ENCODE peak calls at places on chromosomes 4 and X, in six cellular contexts. K is nephron progenitor cell, R is left lung, V is pancreas, J is astrocyte of the cerebellum, S is thyroid gland. U is an unnamed sample.

GRCh38 chrX:53435997-53436396 is 1.8 kb upstream of the HSD17B10 start:
- DNase-seq in K (peak), R (no peak), V (peak), J (peak), S (peak), U (peak)

GRCh38 chrX:46327229-46328081 is 217.8 kb downstream of the ZNF674 start:
- DNase-seq in K (peak), R (no peak), V (no peak), J (peak), S (peak), U (peak)

GRCh38 chr4:53267026-53267425 is 98.8 kb downstream of the SCFD2 start:
- DNase-seq in K (no peak), R (no peak), V (no peak), J (no peak), S (no peak), U (no peak)

GRCh38 chr4:108049406-108049805 is 59.7 kb downstream of the HADH start:
- DNase-seq in K (no peak), R (no peak), V (no peak), J (no peak), S (no peak), U (no peak)

GRCh38 chr4:113179996-113180395 is 130.5 kb downstream of the ANK2 start:
- DNase-seq in K (no peak), R (no peak), V (no peak), J (no peak), S (no peak), U (no peak)

GRCh38 chr4:623914-624626 is 1.3 kb upstream of the PDE6B start:
- DNase-seq in K (no peak), R (peak), V (no peak), J (no peak), S (no peak), U (no peak)

GRCh38 chrX:39693298-39693697 is 404.5 kb downstream of the BCOR start:
- DNase-seq in K (peak), R (no peak), V (no peak), J (no peak), S (no peak), U (no peak)

GRCh38 chr4:79865253-79865652 is 207.8 kb downstream of the ANTXR2 start:
- DNase-seq in K (no peak), R (no peak), V (no peak), J (peak), S (no peak), U (no peak)

GRCh38 chr4:1683371-1683902 is 676 bp downstream of the FAM53A start:
- DNase-seq in K (no peak), R (no peak), V (peak), J (peak), S (peak), U (no peak)

GRCh38 chrX:131032646-131033230 is 25.4 kb upstream of the ARHGAP36 start:
- DNase-seq in K (no peak), R (no peak), V (no peak), J (no peak), S (no peak), U (no peak)

GRCh38 chr4:102501176-102501634 is at the start of gene NFKB1:
- DNase-seq in K (no peak), R (peak), V (peak), J (peak), S (peak), U (peak)

GRCh38 chr4:145888393-145888792 is 50.2 kb downstream of the ZNF827 start:
- DNase-seq in K (no peak), R (no peak), V (no peak), J (no peak), S (no peak), U (no peak)

GRCh38 chr4:69568787-69569186 is 70.7 kb downstream of the UGT2A2 start:
- DNase-seq in K (no peak), R (no peak), V (no peak), J (no peak), S (no peak), U (no peak)

GRCh38 chrX:38271154-38271716 is 50.6 kb upstream of the SRPX start:
- DNase-seq in K (no peak), R (no peak), V (no peak), J (no peak), S (no peak), U (no peak)

GRCh38 chr4:82988323-82988832 is 22.2 kb downstream of the LIN54 start:
- DNase-seq in K (no peak), R (no peak), V (no peak), J (peak), S (no peak), U (no peak)

GRCh38 chr4:139950568-139950967 is 203.4 kb downstream of the MAML3 start:
- DNase-seq in K (no peak), R (no peak), V (no peak), J (peak), S (no peak), U (no peak)

GRCh38 chr4:112119358-112119783 is 25.9 kb upstream of the FAM241A start:
- DNase-seq in K (no peak), R (no peak), V (no peak), J (no peak), S (no peak), U (no peak)

GRCh38 chr4:151690164-151690856 is 70.5 kb downstream of the GATB start:
- DNase-seq in K (no peak), R (no peak), V (no peak), J (peak), S (peak), U (no peak)

GRCh38 chrX:43880439-43880838 is 1.8 kb downstream of the MAOB start:
- DNase-seq in K (no peak), R (no peak), V (no peak), J (no peak), S (no peak), U (no peak)

GRCh38 chr4:2427383-2428334 is 8.9 kb downstream of the CFAP99 start:
- DNase-seq in K (no peak), R (peak), V (no peak), J (no peak), S (no peak), U (no peak)

GRCh38 chr4:41189076-41189475 is 25.3 kb downstream of the APBB2 start:
- DNase-seq in K (no peak), R (no peak), V (no peak), J (no peak), S (no peak), U (no peak)

GRCh38 chr4:166459616-166460015 is 586.6 kb downstream of the TLL1 start:
- DNase-seq in K (no peak), R (no peak), V (no peak), J (no peak), S (no peak), U (no peak)

GRCh38 chr4:7034262-7035081 is 8.7 kb upstream of the TADA2B start:
- DNase-seq in K (no peak), R (no peak), V (peak), J (peak), S (no peak), U (no peak)

GRCh38 chrX:118884552-118885138 is 61.0 kb downstream of the ZCCHC12 start:
- DNase-seq in K (no peak), R (no peak), V (peak), J (no peak), S (no peak), U (no peak)

GRCh38 chr4:169345207-169345788 is 74.5 kb upstream of the SH3RF1 start:
- DNase-seq in K (no peak), R (no peak), V (no peak), J (no peak), S (no peak), U (no peak)

GRCh38 chrX:48890934-48891401 is 6.6 kb downstream of the TIMM17B start:
- DNase-seq in K (peak), R (peak), V (peak), J (no peak), S (no peak), U (no peak)

GRCh38 chr4:7196731-7197130 is 4.4 kb downstream of the SORCS2 start:
- DNase-seq in K (no peak), R (no peak), V (peak), J (no peak), S (no peak), U (no peak)

GRCh38 chr4:40333921-40334352 is 1.2 kb upstream of the CHRNA9 start:
- DNase-seq in K (no peak), R (no peak), V (no peak), J (peak), S (no peak), U (no peak)

DNA sequence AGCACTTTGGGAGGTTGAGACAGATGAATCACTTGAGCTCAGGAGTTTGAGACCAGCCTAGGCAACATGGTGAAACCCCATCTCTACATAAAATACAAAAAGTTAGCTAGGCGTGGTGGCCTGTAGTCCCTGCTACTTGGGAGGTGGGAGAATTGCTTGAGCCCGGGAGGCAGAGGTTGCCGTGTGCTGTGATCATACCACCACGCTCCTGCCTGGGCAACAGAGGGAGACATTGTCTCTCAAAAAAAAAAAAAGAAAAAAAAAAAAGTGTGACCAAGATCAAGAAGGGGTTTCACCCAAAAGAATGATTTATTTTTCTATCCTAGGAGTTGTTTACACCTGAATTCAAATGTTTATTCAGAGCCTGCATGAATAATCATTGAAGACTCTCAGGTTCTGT is 572.4 kb upstream of the GALNT7 start:
- DNase-seq in K (no peak), R (no peak), V (no peak), J (no peak), S (peak), U (no peak)
- TF ChIP-seq CTCF in K (no peak), R (no peak), V (no peak), J (no peak), S (no peak), U (no peak)

GRCh38 chr4:143711543-143712159 is 11.2 kb upstream of the FREM3 start:
- DNase-seq in K (no peak), R (no peak), V (no peak), J (no peak), S (no peak), U (no peak)
- TF ChIP-seq CTCF in K (peak), R (no peak), V (no peak), J (no peak), S (no peak), U (no peak)

GRCh38 chr4:106869551-106869950 is 166.6 kb downstream of the DKK2 start:
- DNase-seq in K (no peak), R (no peak), V (no peak), J (no peak), S (no peak), U (no peak)

GRCh38 chr4:106864231-106864630 is 171.9 kb downstream of the DKK2 start:
- DNase-seq in K (no peak), R (no peak), V (no peak), J (peak), S (peak), U (no peak)

GRCh38 chr4:106868381-106869035 is 167.6 kb downstream of the DKK2 start:
- DNase-seq in K (no peak), R (no peak), V (no peak), J (peak), S (no peak), U (no peak)
- TF ChIP-seq CTCF in K (no peak), R (no peak), V (no peak), J (no peak), S (no peak), U (no peak)

GRCh38 chrX:72110051-72110926 is 21.4 kb downstream of the RTL5 start:
- DNase-seq in K (no peak), R (no peak), V (peak), J (no peak), S (no peak), U (no peak)

GRCh38 chrX:72107841-72108590 is 23.7 kb downstream of the RTL5 start:
- DNase-seq in K (no peak), R (no peak), V (peak), J (no peak), S (no peak), U (no peak)

GRCh38 chrX:72108666-72109065 is 23.0 kb downstream of the RTL5 start:
- DNase-seq in K (no peak), R (no peak), V (peak), J (no peak), S (no peak), U (no peak)

GRCh38 chrX:72105436-72105835 is 26.3 kb downstream of the RTL5 start:
- DNase-seq in K (no peak), R (no peak), V (no peak), J (no peak), S (no peak), U (no peak)

DNA sequence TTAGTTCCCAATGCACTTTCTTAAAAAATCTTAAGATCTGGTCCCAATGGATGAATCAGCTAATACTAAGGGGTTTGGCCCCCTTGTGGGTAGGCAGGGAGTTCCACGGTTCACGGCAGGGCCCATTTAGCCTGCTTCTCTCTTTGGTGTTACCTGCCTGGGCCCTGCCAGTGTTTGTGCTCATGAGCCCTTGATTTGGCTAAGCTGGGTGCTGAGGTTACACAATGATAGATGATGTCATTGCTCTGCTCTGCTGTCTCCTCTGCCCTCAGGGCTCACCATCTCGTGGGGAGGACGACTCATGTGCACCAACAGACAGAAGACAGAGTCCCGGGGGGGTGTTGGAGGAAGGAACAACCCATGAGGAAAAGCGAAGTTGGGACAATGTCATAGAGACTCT is 24.4 kb downstream of the RTL5 start:
- DNase-seq in K (no peak), R (no peak), V (peak), J (no peak), S (no peak), U (no peak)
- TF ChIP-seq CTCF in K (no peak), R (no peak), V (no peak), J (no peak), S (no peak), U (no peak)

GRCh38 chr4:52172166-52172565 is 121.1 kb downstream of the SPATA18 start:
- DNase-seq in K (no peak), R (no peak), V (no peak), J (no peak), S (no peak), U (no peak)
- TF ChIP-seq CTCF in K (no peak), R (no peak), V (no peak), J (no peak), S (no peak), U (no peak)

GRCh38 chr4:186727149-186727976 is 3.7 kb upstream of the FAT1 start:
- DNase-seq in K (peak), R (no peak), V (no peak), J (peak), S (no peak), U (no peak)
- TF ChIP-seq CTCF in K (no peak), R (no peak), V (no peak), J (no peak), S (no peak), U (no peak)

DNA sequence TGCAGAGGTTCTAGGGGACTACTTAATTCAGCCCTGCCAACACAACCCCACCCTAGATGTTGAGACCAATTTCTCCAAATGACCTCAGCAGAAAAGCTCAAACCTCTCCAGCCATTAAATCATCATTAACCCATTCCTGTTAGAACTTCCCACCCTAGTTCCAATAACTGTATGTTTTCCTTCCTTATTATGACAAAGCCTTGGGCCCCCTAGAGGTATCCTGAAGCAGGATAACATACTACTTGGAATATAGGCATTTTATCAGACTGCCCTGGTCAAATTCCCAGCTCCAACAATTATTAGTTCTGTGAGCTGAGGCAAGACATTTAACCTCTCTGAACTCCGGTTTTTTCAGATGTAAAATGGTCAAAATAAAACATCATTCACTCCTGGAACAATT is 244.6 kb upstream of the TENM3 start:
- DNase-seq in K (no peak), R (no peak), V (no peak), J (no peak), S (no peak), U (no peak)
- TF ChIP-seq CTCF in K (peak), R (no peak), V (no peak), J (peak), S (no peak), U (no peak)

GRCh38 chrX:41025926-41026325 is 59.3 kb upstream of the USP9X start:
- DNase-seq in K (no peak), R (no peak), V (no peak), J (peak), S (no peak), U (no peak)

GRCh38 chrX:41031256-41031967 is 53.8 kb upstream of the USP9X start:
- DNase-seq in K (no peak), R (no peak), V (no peak), J (no peak), S (no peak), U (no peak)

GRCh38 chrX:41026326-41027136 is 58.7 kb upstream of the USP9X start:
- DNase-seq in K (no peak), R (no peak), V (no peak), J (no peak), S (no peak), U (no peak)

GRCh38 chrX:41027388-41027787 is 57.9 kb upstream of the USP9X start:
- DNase-seq in K (no peak), R (no peak), V (no peak), J (no peak), S (no peak), U (no peak)

DNA sequence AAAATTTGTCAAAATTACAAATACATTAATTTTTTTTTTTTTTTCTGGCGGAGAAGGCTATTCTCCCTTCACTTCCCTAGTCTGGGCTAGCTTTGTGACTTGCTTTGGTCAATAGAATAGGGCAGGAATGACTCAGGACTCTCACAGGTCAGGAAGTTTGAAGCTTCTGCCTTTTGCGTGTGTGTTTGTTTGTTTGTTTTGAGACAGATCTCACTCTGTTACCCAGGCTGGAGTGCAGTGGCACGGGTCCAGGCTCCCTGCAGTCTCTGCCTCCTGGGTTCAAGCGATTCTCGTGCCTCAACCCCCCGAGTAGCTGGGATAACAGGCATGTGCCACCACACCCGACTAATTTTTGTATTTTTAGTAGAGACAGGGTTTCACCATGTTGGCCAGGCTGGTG is 55.9 kb upstream of the USP9X start:
- DNase-seq in K (no peak), R (no peak), V (no peak), J (no peak), S (no peak), U (no peak)
- TF ChIP-seq CTCF in K (no peak), R (no peak), V (no peak), J (no peak), S (no peak), U (no peak)